ENCODE peak calls at places on chromosomes 12 and 14, in seven cellular contexts. H is foreskin melanocyte, S is ELF-1, L is HT1080, Z is ovary, C is fibroblast of the aortic adventitia, N is right cardiac atrium. G is an unnamed sample.

GRCh38 chr14:77459072-77459723 is 1.3 kb downstream of the AHSA1 start:
- DNase-seq in H (peak; percentile 69), S (peak; percentile 63), L (peak; percentile 59), Z (peak; percentile 48), C (peak; percentile 85), N (no peak), G (no peak)

GRCh38 chr12:106709068-106709511 is 65.4 kb upstream of the RIC8B start:
- DNase-seq in H (no peak), S (peak; percentile 3), L (no peak), Z (no peak), C (no peak), N (no peak), G (no peak)

GRCh38 chr12:15152864-15153263 is 68.4 kb downstream of the RERG start:
- DNase-seq in H (no peak), S (no peak), L (peak; percentile 60), Z (no peak), C (peak; percentile 27), N (no peak), G (no peak)

GRCh38 chr14:83096092-83096491 is 1562.4 kb upstream of the SEL1L start:
- DNase-seq in H (no peak), S (no peak), L (no peak), Z (no peak), C (no peak), N (no peak), G (no peak)

GRCh38 chr14:90658541-90658967 is 157.7 kb downstream of the TTC7B start:
- DNase-seq in H (no peak), S (peak; percentile 89), L (peak; percentile 82), Z (no peak), C (peak; percentile 66), N (no peak), G (no peak)

GRCh38 chr12:127342861-127343260 is 924.1 kb upstream of the TMEM132C start:
- DNase-seq in H (no peak), S (no peak), L (peak; percentile 59), Z (no peak), C (peak; percentile 42), N (no peak), G (no peak)

GRCh38 chr14:98959958-98960616 is 311.9 kb downstream of the BCL11B start:
- DNase-seq in H (no peak), S (no peak), L (no peak), Z (no peak), C (no peak), N (no peak), G (no peak)

GRCh38 chr12:11621797-11622423 is 27.6 kb upstream of the ETV6 start:
- DNase-seq in H (peak; percentile 36), S (peak; percentile 66), L (peak; percentile 62), Z (peak; percentile 19), C (no peak), N (no peak), G (no peak)

GRCh38 chr12:39012870-39013269 is 107.5 kb upstream of the CPNE8 start:
- DNase-seq in H (no peak), S (no peak), L (peak; percentile 49), Z (no peak), C (peak; percentile 28), N (no peak), G (no peak)

GRCh38 chr14:26531894-26532293 is 65.9 kb downstream of the NOVA1 start:
- DNase-seq in H (no peak), S (no peak), L (peak; percentile 39), Z (no peak), C (peak; percentile 80), N (no peak), G (no peak)

GRCh38 chr12:130965214-130965613 is 11.5 kb downstream of the ADGRD1 start:
- DNase-seq in H (peak; percentile 82), S (no peak), L (no peak), Z (no peak), C (peak; percentile 12), N (no peak), G (no peak)

GRCh38 chr14:28666961-28667360 is 99.6 kb upstream of the FOXG1 start:
- DNase-seq in H (no peak), S (no peak), L (no peak), Z (no peak), C (no peak), N (no peak), G (no peak)

GRCh38 chr14:98445736-98446135 is 826.3 kb downstream of the BCL11B start:
- DNase-seq in H (no peak), S (peak; percentile 5), L (no peak), Z (no peak), C (no peak), N (no peak), G (no peak)

GRCh38 chr12:1093166-1093751 is 102.2 kb downstream of the ERC1 start:
- DNase-seq in H (peak; percentile 55), S (peak; percentile 49), L (peak; percentile 57), Z (peak; percentile 27), C (peak; percentile 79), N (no peak), G (no peak)

GRCh38 chr12:93229494-93230310 is 148.0 kb upstream of the NUDT4 start:
- DNase-seq in H (peak; percentile 33), S (no peak), L (peak; percentile 78), Z (no peak), C (peak; percentile 98), N (no peak), G (no peak)

GRCh38 chr14:104134061-104134965 is 4.1 kb upstream of the KIF26A start:
- DNase-seq in H (no peak), S (no peak), L (no peak), Z (no peak), C (no peak), N (peak; percentile 56), G (peak; percentile 68)

GRCh38 chr12:121580959-121581680 is at the start of gene KDM2B:
- DNase-seq in H (peak; percentile 77), S (peak; percentile 79), L (no peak), Z (peak; percentile 39), C (peak; percentile 64), N (no peak), G (no peak)

GRCh38 chr12:14643247-14643646 is 53.2 kb downstream of the GUCY2C start:
- DNase-seq in H (peak; percentile 25), S (no peak), L (peak; percentile 16), Z (no peak), C (no peak), N (no peak), G (no peak)

GRCh38 chr12:128052341-128052740 is 214.6 kb upstream of the TMEM132C start:
- DNase-seq in H (no peak), S (no peak), L (no peak), Z (no peak), C (peak; percentile 6), N (no peak), G (no peak)